ENCODE peak calls at places on chromosomes 2 and 18, in seven cellular contexts. I is effector CD4-positive, alpha-beta T cell; Z is NCI-H524 treated with DMSO at 0.1 percent for 48 hours; G is ELR; T is stimulated activated naive CD8-positive, alpha-beta T cell treated with anti-CD3 and anti-CD28 coated beads, Interleukin-15, Interleukin-2, amounts not matched to agents 100 U/mL and 50 U/mL, for 24 hours; X is NCI-H774; V is SW480. M is an unnamed sample.

GRCh38 chr18:48227206-48227605 is 182.0 kb downstream of the ZBTB7C start:
- DNase-seq in I (no peak), Z (no peak), G (peak), T (no peak), X (no peak), V (peak), M (no peak)

GRCh38 chr18:2914844-2915243 is 68.0 kb downstream of the EMILIN2 start:
- DNase-seq in I (no peak), Z (no peak), G (no peak), T (no peak), X (no peak), V (no peak), M (no peak)

GRCh38 chr2:102060047-102060446 is 68.3 kb downstream of the IL1R2 start:
- DNase-seq in I (no peak), Z (no peak), G (no peak), T (no peak), X (no peak), V (no peak), M (no peak)

GRCh38 chr2:241865957-241866858 is 3.3 kb upstream of the RTP5 start:
- DNase-seq in I (no peak), Z (no peak), G (peak), T (no peak), X (no peak), V (no peak), M (peak)

GRCh38 chr18:55672574-55673361 is 84.8 kb upstream of the TCF4 start:
- DNase-seq in I (no peak), Z (no peak), G (no peak), T (no peak), X (no peak), V (no peak), M (no peak)

GRCh38 chr2:126803422-126803775 is 95.3 kb upstream of the TEX51 start:
- DNase-seq in I (no peak), Z (no peak), G (no peak), T (no peak), X (no peak), V (no peak), M (no peak)

GRCh38 chr2:58920001-58920400 is 678.9 kb upstream of the FANCL start:
- DNase-seq in I (no peak), Z (no peak), G (peak), T (no peak), X (no peak), V (no peak), M (no peak)

GRCh38 chr2:200348897-200349563 is 42.5 kb downstream of the SPATS2L start:
- DNase-seq in I (no peak), Z (no peak), G (no peak), T (no peak), X (no peak), V (no peak), M (no peak)

GRCh38 chr2:150369862-150370261 is 117.6 kb downstream of the RND3 start:
- DNase-seq in I (no peak), Z (no peak), G (no peak), T (no peak), X (no peak), V (no peak), M (no peak)

GRCh38 chr2:64636105-64636873 is 17.4 kb downstream of the SERTAD2 start:
- DNase-seq in I (no peak), Z (no peak), G (no peak), T (peak), X (no peak), V (no peak), M (peak)

GRCh38 chr2:206937519-206937918 is 1.8 kb upstream of the CPO start:
- DNase-seq in I (no peak), Z (no peak), G (no peak), T (no peak), X (no peak), V (no peak), M (no peak)

GRCh38 chr18:37985126-37985525 is 419.5 kb upstream of the CELF4 start:
- DNase-seq in I (no peak), Z (no peak), G (no peak), T (no peak), X (no peak), V (peak), M (no peak)

M was measured in T-helper 1 cell.